ENCODE peak calls at places on chromosomes 12 and 14, in ten cellular contexts. One of them, this sample, is unnamed.

GRCh38 chr14:95507701-95508103 is 8.7 kb downstream of the SYNE3 start:
- DNase-seq in HCT116: no peak
- DNase-seq in CD4-positive, alpha-beta T cell: no peak
- DNase-seq in PC-3: peak; percentile 78
- DNase-seq in endothelial cell of umbilical vein: peak; percentile 83
- DNase-seq in lung: no peak
- DNase-seq in stomach: peak; percentile 51
- DNase-seq in psoas muscle: no peak
- DNase-seq in transverse colon: no peak
- DNase-seq in astrocyte: peak; percentile 83
- DNase-seq in this sample: no peak

GRCh38 chr12:123363743-123364531 is 710 bp downstream of the SBNO1 start:
- DNase-seq in HCT116: no peak
- DNase-seq in PC-3: peak; percentile 26
- DNase-seq in psoas muscle: peak; percentile 70
- DNase-seq in CD4-positive, alpha-beta T cell: no peak
- DNase-seq in stomach: peak; percentile 27
- DNase-seq in astrocyte: peak; percentile 12
- DNase-seq in endothelial cell of umbilical vein: peak; percentile 49
- DNase-seq in transverse colon: peak; percentile 21
- DNase-seq in lung: peak; percentile 31
- DNase-seq in this sample: peak; percentile 16

GRCh38 chr14:104075530-104076151 is 9.9 kb upstream of the ASPG start:
- DNase-seq in stomach: no peak
- DNase-seq in HCT116: no peak
- DNase-seq in astrocyte: no peak
- DNase-seq in CD4-positive, alpha-beta T cell: no peak
- DNase-seq in lung: no peak
- DNase-seq in endothelial cell of umbilical vein: no peak
- DNase-seq in transverse colon: no peak
- DNase-seq in PC-3: peak; percentile 63
- DNase-seq in psoas muscle: no peak
- DNase-seq in this sample: no peak

GRCh38 chr14:94401083-94401482 is 12.7 kb upstream of the SERPINA1 start:
- DNase-seq in CD4-positive, alpha-beta T cell: no peak
- DNase-seq in HCT116: no peak
- DNase-seq in lung: no peak
- DNase-seq in stomach: no peak
- DNase-seq in psoas muscle: no peak
- DNase-seq in astrocyte: peak; percentile 83
- DNase-seq in endothelial cell of umbilical vein: no peak
- DNase-seq in transverse colon: no peak
- DNase-seq in PC-3: peak; percentile 51
- DNase-seq in this sample: no peak

GRCh38 chr12:117622087-117622486 is 260.7 kb upstream of the NOS1 start:
- DNase-seq in stomach: no peak
- DNase-seq in PC-3: peak; percentile 71
- DNase-seq in psoas muscle: no peak
- DNase-seq in endothelial cell of umbilical vein: peak; percentile 52
- DNase-seq in transverse colon: no peak
- DNase-seq in astrocyte: no peak
- DNase-seq in CD4-positive, alpha-beta T cell: no peak
- DNase-seq in HCT116: no peak
- DNase-seq in lung: no peak
- DNase-seq in this sample: no peak

GRCh38 chr12:64088431-64089349 is 133.4 kb downstream of the KICS2 start:
- DNase-seq in endothelial cell of umbilical vein: peak; percentile 92
- DNase-seq in HCT116: peak; percentile 91
- DNase-seq in PC-3: peak; percentile 98
- DNase-seq in psoas muscle: no peak
- DNase-seq in CD4-positive, alpha-beta T cell: no peak
- DNase-seq in lung: peak; percentile 75
- DNase-seq in astrocyte: peak; percentile 96
- DNase-seq in stomach: peak; percentile 75
- DNase-seq in transverse colon: peak; percentile 65
- DNase-seq in this sample: no peak

GRCh38 chr14:28365510-28365909 is 401.1 kb upstream of the FOXG1 start:
- DNase-seq in psoas muscle: peak; percentile 5
- DNase-seq in HCT116: no peak
- DNase-seq in astrocyte: no peak
- DNase-seq in CD4-positive, alpha-beta T cell: no peak
- DNase-seq in PC-3: no peak
- DNase-seq in stomach: no peak
- DNase-seq in endothelial cell of umbilical vein: no peak
- DNase-seq in lung: no peak
- DNase-seq in transverse colon: no peak
- DNase-seq in this sample: no peak

GRCh38 chr12:3041558-3042164 is 35.5 kb upstream of the TSPAN9 start:
- DNase-seq in CD4-positive, alpha-beta T cell: peak; percentile 34
- DNase-seq in lung: peak; percentile 55
- DNase-seq in stomach: peak; percentile 65
- DNase-seq in endothelial cell of umbilical vein: peak; percentile 68
- DNase-seq in psoas muscle: peak; percentile 80
- DNase-seq in astrocyte: peak; percentile 32
- DNase-seq in HCT116: peak; percentile 69
- DNase-seq in PC-3: peak; percentile 85
- DNase-seq in transverse colon: peak; percentile 68
- DNase-seq in this sample: no peak

GRCh38 chr12:80763874-80764273 is 47.2 kb downstream of the MYF5 start:
- DNase-seq in astrocyte: peak; percentile 41
- DNase-seq in lung: no peak
- DNase-seq in transverse colon: no peak
- DNase-seq in PC-3: peak; percentile 60
- DNase-seq in HCT116: peak; percentile 39
- DNase-seq in psoas muscle: no peak
- DNase-seq in endothelial cell of umbilical vein: peak; percentile 73
- DNase-seq in stomach: no peak
- DNase-seq in CD4-positive, alpha-beta T cell: no peak
- DNase-seq in this sample: no peak

GRCh38 chr12:48185181-48185919 is 1.9 kb downstream of the CCDC184 start:
- DNase-seq in lung: no peak
- DNase-seq in CD4-positive, alpha-beta T cell: no peak
- DNase-seq in HCT116: no peak
- DNase-seq in astrocyte: no peak
- DNase-seq in psoas muscle: no peak
- DNase-seq in endothelial cell of umbilical vein: no peak
- DNase-seq in stomach: no peak
- DNase-seq in transverse colon: no peak
- DNase-seq in PC-3: no peak
- DNase-seq in this sample: no peak

GRCh38 chr14:32711103-32711680 is 227.5 kb upstream of the NPAS3 start:
- DNase-seq in astrocyte: peak; percentile 25
- DNase-seq in endothelial cell of umbilical vein: peak; percentile 51
- DNase-seq in transverse colon: no peak
- DNase-seq in HCT116: peak; percentile 6
- DNase-seq in stomach: no peak
- DNase-seq in CD4-positive, alpha-beta T cell: no peak
- DNase-seq in PC-3: peak; percentile 73
- DNase-seq in lung: no peak
- DNase-seq in psoas muscle: no peak
- DNase-seq in this sample: no peak

GRCh38 chr14:74973003-74973614 is 17.7 kb upstream of the PGF start:
- DNase-seq in astrocyte: peak; percentile 35
- DNase-seq in HCT116: no peak
- DNase-seq in lung: no peak
- DNase-seq in transverse colon: peak; percentile 28
- DNase-seq in psoas muscle: peak; percentile 84
- DNase-seq in endothelial cell of umbilical vein: peak; percentile 84
- DNase-seq in CD4-positive, alpha-beta T cell: peak; percentile 8
- DNase-seq in stomach: no peak
- DNase-seq in PC-3: no peak
- DNase-seq in this sample: no peak

GRCh38 chr14:75125617-75126016 is 1.2 kb downstream of the NEK9 start:
- DNase-seq in psoas muscle: no peak
- DNase-seq in HCT116: no peak
- DNase-seq in endothelial cell of umbilical vein: peak; percentile 60
- DNase-seq in astrocyte: peak; percentile 74
- DNase-seq in CD4-positive, alpha-beta T cell: no peak
- DNase-seq in stomach: no peak
- DNase-seq in transverse colon: no peak
- DNase-seq in lung: no peak
- DNase-seq in PC-3: peak; percentile 58
- DNase-seq in this sample: no peak

GRCh38 chr12:102950107-102950949 is 7.1 kb upstream of the ASCL1 start:
- DNase-seq in PC-3: no peak
- DNase-seq in astrocyte: no peak
- DNase-seq in lung: no peak
- DNase-seq in HCT116: no peak
- DNase-seq in stomach: peak; percentile 45
- DNase-seq in CD4-positive, alpha-beta T cell: no peak
- DNase-seq in endothelial cell of umbilical vein: no peak
- DNase-seq in psoas muscle: no peak
- DNase-seq in transverse colon: no peak
- DNase-seq in this sample: no peak

GRCh38 chr14:74302160-74302628 is 540 bp downstream of the ABCD4 start:
- DNase-seq in transverse colon: no peak
- DNase-seq in astrocyte: peak; percentile 52
- DNase-seq in stomach: no peak
- DNase-seq in PC-3: peak; percentile 43
- DNase-seq in endothelial cell of umbilical vein: peak; percentile 72
- DNase-seq in CD4-positive, alpha-beta T cell: peak; percentile 12
- DNase-seq in lung: no peak
- DNase-seq in HCT116: no peak
- DNase-seq in psoas muscle: no peak
- DNase-seq in this sample: no peak

GRCh38 chr12:22066235-22066765 is 20.3 kb downstream of the CMAS start:
- DNase-seq in stomach: no peak
- DNase-seq in astrocyte: no peak
- DNase-seq in CD4-positive, alpha-beta T cell: no peak
- DNase-seq in transverse colon: no peak
- DNase-seq in HCT116: no peak
- DNase-seq in PC-3: no peak
- DNase-seq in endothelial cell of umbilical vein: no peak
- DNase-seq in lung: no peak
- DNase-seq in psoas muscle: no peak
- DNase-seq in this sample: no peak

GRCh38 chr14:68977741-68978549 is 1.2 kb downstream of the ACTN1 start:
- DNase-seq in endothelial cell of umbilical vein: peak; percentile 78
- DNase-seq in HCT116: no peak
- DNase-seq in CD4-positive, alpha-beta T cell: peak; percentile 46
- DNase-seq in lung: peak; percentile 61
- DNase-seq in stomach: peak; percentile 44
- DNase-seq in psoas muscle: peak; percentile 61
- DNase-seq in PC-3: peak; percentile 95
- DNase-seq in transverse colon: peak; percentile 73
- DNase-seq in astrocyte: peak; percentile 92
- DNase-seq in this sample: peak; percentile 9

GRCh38 chr12:53174881-53175491 is 5.5 kb upstream of the ZNF740 start:
- DNase-seq in CD4-positive, alpha-beta T cell: no peak
- DNase-seq in transverse colon: no peak
- DNase-seq in astrocyte: peak; percentile 6
- DNase-seq in HCT116: no peak
- DNase-seq in endothelial cell of umbilical vein: peak; percentile 28
- DNase-seq in PC-3: peak; percentile 67
- DNase-seq in stomach: no peak
- DNase-seq in lung: no peak
- DNase-seq in psoas muscle: no peak
- DNase-seq in this sample: no peak

GRCh38 chr12:6567824-6568617 is at the start of gene NOP2:
- DNase-seq in HCT116: peak; percentile 66
- DNase-seq in astrocyte: peak; percentile 67
- DNase-seq in psoas muscle: peak; percentile 97
- DNase-seq in PC-3: peak; percentile 86
- DNase-seq in stomach: peak; percentile 94
- DNase-seq in CD4-positive, alpha-beta T cell: peak; percentile 82
- DNase-seq in endothelial cell of umbilical vein: peak; percentile 93
- DNase-seq in transverse colon: peak; percentile 94
- DNase-seq in lung: peak; percentile 92
- DNase-seq in this sample: peak; percentile 81

GRCh38 chr12:132310181-132311040 is 19.0 kb downstream of the GALNT9 start:
- DNase-seq in transverse colon: no peak
- DNase-seq in CD4-positive, alpha-beta T cell: no peak
- DNase-seq in psoas muscle: peak; percentile 26
- DNase-seq in PC-3: no peak
- DNase-seq in lung: no peak
- DNase-seq in endothelial cell of umbilical vein: no peak
- DNase-seq in HCT116: no peak
- DNase-seq in stomach: no peak
- DNase-seq in astrocyte: peak; percentile 36
- DNase-seq in this sample: no peak
- H3K9me3 ChIP-seq in transverse colon: peaks cover 7% of the 10 kb centered on the region
- H3K9me3 ChIP-seq in CD4-positive, alpha-beta T cell: peaks cover 10% of the 10 kb centered on the region
- H3K9me3 ChIP-seq in psoas muscle: peaks cover 15% of the 10 kb centered on the region
- H3K9me3 ChIP-seq in PC-3: peaks cover 10% of the 10 kb centered on the region
- H3K9me3 ChIP-seq in lung: peaks cover 27% of the 10 kb centered on the region
- H3K9me3 ChIP-seq in endothelial cell of umbilical vein: no peaks in the 10 kb centered on the region
- H3K9me3 ChIP-seq in HCT116: peaks cover 6% of the 10 kb centered on the region
- H3K9me3 ChIP-seq in stomach: peaks cover 16% of the 10 kb centered on the region
- H3K9me3 ChIP-seq in astrocyte: peaks cover 6% of the 10 kb centered on the region
- H3K9me3 ChIP-seq in this sample: no peaks in the 10 kb centered on the region

GRCh38 chr12:34379142-34379541 is 356.8 kb downstream of the ALG10 start:
- DNase-seq in PC-3: no peak
- DNase-seq in endothelial cell of umbilical vein: no peak
- DNase-seq in HCT116: no peak
- DNase-seq in CD4-positive, alpha-beta T cell: no peak
- DNase-seq in psoas muscle: no peak
- DNase-seq in stomach: no peak
- DNase-seq in lung: no peak
- DNase-seq in transverse colon: no peak
- DNase-seq in astrocyte: no peak
- DNase-seq in this sample: no peak
- H3K9me3 ChIP-seq in PC-3: no peaks in the 10 kb centered on the region
- H3K9me3 ChIP-seq in endothelial cell of umbilical vein: peaks cover 1% of the 10 kb centered on the region
- H3K9me3 ChIP-seq in HCT116: no peaks in the 10 kb centered on the region
- H3K9me3 ChIP-seq in CD4-positive, alpha-beta T cell: peaks cover 5% of the 10 kb centered on the region
- H3K9me3 ChIP-seq in psoas muscle: no peaks in the 10 kb centered on the region
- H3K9me3 ChIP-seq in stomach: peaks cover 18% of the 10 kb centered on the region
- H3K9me3 ChIP-seq in lung: peaks cover 90% of the 10 kb centered on the region
- H3K9me3 ChIP-seq in transverse colon: peaks cover 51% of the 10 kb centered on the region
- H3K9me3 ChIP-seq in astrocyte: peaks cover 20% of the 10 kb centered on the region
- H3K9me3 ChIP-seq in this sample: no peaks in the 10 kb centered on the region

GRCh38 chr14:36520601-36521525 is 831 bp upstream of the NKX2-1 start:
- DNase-seq in stomach: peak; percentile 44
- DNase-seq in PC-3: peak; percentile 30
- DNase-seq in lung: peak; percentile 65
- DNase-seq in HCT116: peak; percentile 7
- DNase-seq in astrocyte: no peak
- DNase-seq in psoas muscle: no peak
- DNase-seq in endothelial cell of umbilical vein: peak; percentile 6
- DNase-seq in CD4-positive, alpha-beta T cell: no peak
- DNase-seq in transverse colon: peak; percentile 30
- DNase-seq in this sample: no peak
- H3K9me3 ChIP-seq in stomach: no peaks in the 10 kb centered on the region
- H3K9me3 ChIP-seq in PC-3: no peaks in the 10 kb centered on the region
- H3K9me3 ChIP-seq in lung: peaks cover 11% of the 10 kb centered on the region
- H3K9me3 ChIP-seq in HCT116: no peaks in the 10 kb centered on the region
- H3K9me3 ChIP-seq in astrocyte: no peaks in the 10 kb centered on the region
- H3K9me3 ChIP-seq in psoas muscle: no peaks in the 10 kb centered on the region
- H3K9me3 ChIP-seq in endothelial cell of umbilical vein: no peaks in the 10 kb centered on the region
- H3K9me3 ChIP-seq in CD4-positive, alpha-beta T cell: no peaks in the 10 kb centered on the region
- H3K9me3 ChIP-seq in transverse colon: no peaks in the 10 kb centered on the region
- H3K9me3 ChIP-seq in this sample: peaks cover under 1% of the 10 kb centered on the region

DNA sequence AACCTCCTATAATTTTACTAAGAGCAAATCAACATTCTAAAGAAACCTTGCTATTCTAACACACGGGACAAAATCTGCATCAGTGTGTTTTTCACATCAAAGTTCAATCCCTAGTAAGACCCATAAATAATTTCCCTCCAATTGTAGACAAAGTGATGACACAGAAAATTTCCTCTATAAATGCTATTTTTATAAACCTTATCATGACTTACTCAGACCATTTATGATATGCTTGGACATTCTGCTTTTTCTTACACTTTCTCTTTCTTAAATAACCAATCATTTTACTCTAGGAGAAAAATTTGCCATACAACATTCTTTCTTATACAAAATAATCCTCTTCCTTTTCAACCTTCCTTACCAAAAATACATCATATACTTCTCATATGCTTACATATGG is 67.0 kb downstream of the SDR9C7 start:
- DNase-seq in endothelial cell of umbilical vein: no peak
- DNase-seq in stomach: no peak
- DNase-seq in transverse colon: no peak
- DNase-seq in CD4-positive, alpha-beta T cell: no peak
- DNase-seq in HCT116: no peak
- DNase-seq in astrocyte: no peak
- DNase-seq in lung: no peak
- DNase-seq in PC-3: peak; percentile 3
- DNase-seq in psoas muscle: no peak
- DNase-seq in this sample: no peak
- H3K9me3 ChIP-seq in endothelial cell of umbilical vein: no peaks in the 10 kb centered on the region
- H3K9me3 ChIP-seq in stomach: peaks cover 20% of the 10 kb centered on the region
- H3K9me3 ChIP-seq in transverse colon: peaks cover 36% of the 10 kb centered on the region
- H3K9me3 ChIP-seq in CD4-positive, alpha-beta T cell: peaks cover 40% of the 10 kb centered on the region
- H3K9me3 ChIP-seq in HCT116: peaks cover 19% of the 10 kb centered on the region
- H3K9me3 ChIP-seq in astrocyte: peaks cover 6% of the 10 kb centered on the region
- H3K9me3 ChIP-seq in lung: peaks cover 18% of the 10 kb centered on the region
- H3K9me3 ChIP-seq in PC-3: peaks cover 47% of the 10 kb centered on the region
- H3K9me3 ChIP-seq in psoas muscle: peaks cover 34% of the 10 kb centered on the region
- H3K9me3 ChIP-seq in this sample: no peaks in the 10 kb centered on the region